ENCODE peak calls at places on chromosomes 13 and 19, in five cellular contexts. One of them, this sample, is unnamed.

GRCh38 chr13:28657784-28658538 is 969 bp upstream of the POMP start:
- DNase-seq in GM12878: peak
- DNase-seq in HCT116: no peak
- DNase-seq in K562: no peak
- DNase-seq in HepG2: no peak
- DNase-seq in this sample: no peak

GRCh38 chr13:50916701-50917184 is 7.2 kb downstream of the RNASEH2B start:
- DNase-seq in K562: no peak
- DNase-seq in HCT116: no peak
- DNase-seq in HepG2: no peak
- DNase-seq in GM12878: no peak
- DNase-seq in this sample: no peak

GRCh38 chr19:49512970-49513745 is 697 bp downstream of the FCGRT start:
- DNase-seq in GM12878: no peak
- DNase-seq in HCT116: no peak
- DNase-seq in HepG2: peak
- DNase-seq in K562: peak
- DNase-seq in this sample: no peak

GRCh38 chr19:13579388-13580060 is 73.2 kb upstream of the CACNA1A start:
- DNase-seq in HCT116: no peak
- DNase-seq in K562: peak
- DNase-seq in HepG2: no peak
- DNase-seq in GM12878: no peak
- DNase-seq in this sample: no peak

GRCh38 chr13:110338441-110339101 is 31.5 kb downstream of the COL4A2 start:
- DNase-seq in K562: no peak
- DNase-seq in HepG2: no peak
- DNase-seq in GM12878: no peak
- DNase-seq in HCT116: no peak
- DNase-seq in this sample: no peak

GRCh38 chr19:17329061-17329767 is 5.4 kb downstream of the ANO8 start:
- DNase-seq in HCT116: no peak
- DNase-seq in GM12878: no peak
- DNase-seq in K562: no peak
- DNase-seq in HepG2: no peak
- DNase-seq in this sample: no peak

GRCh38 chr19:3539743-3540118 is 757 bp downstream of the TEKTIP1 start:
- DNase-seq in HCT116: no peak
- DNase-seq in K562: no peak
- DNase-seq in HepG2: no peak
- DNase-seq in GM12878: no peak
- DNase-seq in this sample: no peak

GRCh38 chr13:43804461-43805070 is 17.8 kb upstream of the ENOX1 start:
- DNase-seq in HCT116: peak
- DNase-seq in K562: peak
- DNase-seq in HepG2: peak
- DNase-seq in GM12878: peak
- DNase-seq in this sample: no peak

GRCh38 chr19:43708716-43709115 is 7.2 kb upstream of the IRGC start:
- DNase-seq in GM12878: no peak
- DNase-seq in HepG2: no peak
- DNase-seq in K562: no peak
- DNase-seq in HCT116: no peak
- DNase-seq in this sample: no peak

GRCh38 chr13:106385669-106386068 is 149.8 kb downstream of the EFNB2 start:
- DNase-seq in K562: no peak
- DNase-seq in HCT116: no peak
- DNase-seq in HepG2: no peak
- DNase-seq in GM12878: no peak
- DNase-seq in this sample: no peak

GRCh38 chr19:45767881-45768643 is 990 bp downstream of the SIX5 start:
- DNase-seq in HepG2: peak
- DNase-seq in HCT116: no peak
- DNase-seq in K562: peak
- DNase-seq in GM12878: no peak
- DNase-seq in this sample: no peak

GRCh38 chr19:17296278-17296677 is 6.9 kb downstream of the ABHD8 start:
- DNase-seq in K562: no peak
- DNase-seq in HepG2: no peak
- DNase-seq in GM12878: no peak
- DNase-seq in HCT116: no peak
- DNase-seq in this sample: no peak

GRCh38 chr13:99046851-99047250 is 69.0 kb upstream of the DOCK9 start:
- DNase-seq in K562: no peak
- DNase-seq in GM12878: no peak
- DNase-seq in HepG2: no peak
- DNase-seq in HCT116: no peak
- DNase-seq in this sample: no peak

GRCh38 chr19:47509973-47510372 is 4.9 kb downstream of the NAPA start:
- DNase-seq in HCT116: no peak
- DNase-seq in HepG2: no peak
- DNase-seq in GM12878: no peak
- DNase-seq in K562: no peak
- DNase-seq in this sample: no peak

GRCh38 chr13:23701646-23702045 is 131.4 kb downstream of the TNFRSF19 start:
- DNase-seq in K562: no peak
- DNase-seq in HCT116: no peak
- DNase-seq in GM12878: no peak
- DNase-seq in HepG2: no peak
- DNase-seq in this sample: no peak

GRCh38 chr13:61002686-61003085 is 413.0 kb downstream of the PCDH20 start:
- DNase-seq in K562: no peak
- DNase-seq in GM12878: no peak
- DNase-seq in HCT116: no peak
- DNase-seq in HepG2: no peak
- DNase-seq in this sample: no peak

GRCh38 chr19:17576758-17577532 is 21.5 kb downstream of the COLGALT1 start:
- DNase-seq in GM12878: no peak
- DNase-seq in HCT116: peak
- DNase-seq in K562: peak
- DNase-seq in HepG2: no peak
- DNase-seq in this sample: peak

GRCh38 chr19:46762245-46762890 is 16.1 kb upstream of the STRN4 start:
- DNase-seq in HepG2: no peak
- DNase-seq in K562: no peak
- DNase-seq in HCT116: no peak
- DNase-seq in GM12878: no peak
- DNase-seq in this sample: no peak

GRCh38 chr13:113660066-113660465 is 2.1 kb upstream of the ATP4B start:
- DNase-seq in HepG2: no peak
- DNase-seq in K562: no peak
- DNase-seq in HCT116: no peak
- DNase-seq in GM12878: no peak
- DNase-seq in this sample: no peak

GRCh38 chr13:43544011-43544410 is 242.8 kb downstream of the ENOX1 start:
- DNase-seq in HepG2: no peak
- DNase-seq in GM12878: no peak
- DNase-seq in K562: no peak
- DNase-seq in HCT116: no peak
- DNase-seq in this sample: no peak

GRCh38 chr19:28999733-29000433 is 213.1 kb downstream of the UQCRFS1 start:
- DNase-seq in HCT116: no peak
- DNase-seq in K562: no peak
- DNase-seq in HepG2: no peak
- DNase-seq in GM12878: no peak
- DNase-seq in this sample: no peak

GRCh38 chr13:46006688-46007452 is 45.7 kb downstream of the ZC3H13 start:
- DNase-seq in HepG2: no peak
- DNase-seq in K562: no peak
- DNase-seq in GM12878: no peak
- DNase-seq in HCT116: no peak
- DNase-seq in this sample: no peak

GRCh38 chr19:49931293-49932040 is 2.2 kb upstream of the NUP62 start:
- DNase-seq in HCT116: no peak
- DNase-seq in K562: no peak
- DNase-seq in HepG2: no peak
- DNase-seq in GM12878: no peak
- DNase-seq in this sample: no peak

GRCh38 chr19:246551-246950 is 44.7 kb downstream of the PLPP2 start:
- DNase-seq in K562: no peak
- DNase-seq in HepG2: no peak
- DNase-seq in HCT116: no peak
- DNase-seq in GM12878: no peak
- DNase-seq in this sample: no peak

GRCh38 chr19:15303105-15303780 is 29.1 kb downstream of the BRD4 start:
- DNase-seq in K562: no peak
- DNase-seq in HCT116: no peak
- DNase-seq in GM12878: no peak
- DNase-seq in HepG2: no peak
- DNase-seq in this sample: no peak

GRCh38 chr19:10872551-10873107 is 1.3 kb downstream of the CARM1 start:
- DNase-seq in GM12878: no peak
- DNase-seq in HCT116: no peak
- DNase-seq in HepG2: no peak
- DNase-seq in K562: no peak
- DNase-seq in this sample: no peak

GRCh38 chr13:28558126-28558525 is 63.2 kb upstream of the FLT1 start:
- DNase-seq in GM12878: no peak
- DNase-seq in HCT116: no peak
- DNase-seq in K562: no peak
- DNase-seq in HepG2: no peak
- DNase-seq in this sample: no peak

GRCh38 chr13:30404207-30404606 is 18.1 kb upstream of the UBE2L5 start:
- DNase-seq in HCT116: no peak
- DNase-seq in HepG2: no peak
- DNase-seq in GM12878: no peak
- DNase-seq in K562: no peak
- DNase-seq in this sample: no peak
- TF ChIP-seq ZNF274 in HCT116: no peak
- TF ChIP-seq ZNF274 in HepG2: no peak
- TF ChIP-seq ZNF274 in GM12878: no peak
- TF ChIP-seq ZNF274 in K562: no peak
- TF ChIP-seq ZNF274 in this sample: no peak

GRCh38 chr19:55116232-55117062 is 990 bp downstream of the PPP1R12C start:
- DNase-seq in GM12878: no peak
- DNase-seq in HepG2: peak
- DNase-seq in HCT116: no peak
- DNase-seq in K562: peak
- DNase-seq in this sample: no peak
- TF ChIP-seq ZNF274 in GM12878: no peak
- TF ChIP-seq ZNF274 in HepG2: no peak
- TF ChIP-seq ZNF274 in HCT116: no peak
- TF ChIP-seq ZNF274 in K562: no peak
- TF ChIP-seq ZNF274 in this sample: no peak

GRCh38 chr13:47005761-47006414 is 109.0 kb upstream of the HTR2A start:
- DNase-seq in HCT116: no peak
- DNase-seq in K562: no peak
- DNase-seq in HepG2: no peak
- DNase-seq in GM12878: no peak
- DNase-seq in this sample: no peak

GRCh38 chr13:47004552-47004951 is 107.7 kb upstream of the HTR2A start:
- DNase-seq in HepG2: no peak
- DNase-seq in GM12878: no peak
- DNase-seq in K562: no peak
- DNase-seq in HCT116: no peak
- DNase-seq in this sample: no peak

GRCh38 chr13:47004022-47004421 is 107.2 kb upstream of the HTR2A start:
- DNase-seq in GM12878: no peak
- DNase-seq in HCT116: no peak
- DNase-seq in K562: no peak
- DNase-seq in HepG2: no peak
- DNase-seq in this sample: no peak

DNA sequence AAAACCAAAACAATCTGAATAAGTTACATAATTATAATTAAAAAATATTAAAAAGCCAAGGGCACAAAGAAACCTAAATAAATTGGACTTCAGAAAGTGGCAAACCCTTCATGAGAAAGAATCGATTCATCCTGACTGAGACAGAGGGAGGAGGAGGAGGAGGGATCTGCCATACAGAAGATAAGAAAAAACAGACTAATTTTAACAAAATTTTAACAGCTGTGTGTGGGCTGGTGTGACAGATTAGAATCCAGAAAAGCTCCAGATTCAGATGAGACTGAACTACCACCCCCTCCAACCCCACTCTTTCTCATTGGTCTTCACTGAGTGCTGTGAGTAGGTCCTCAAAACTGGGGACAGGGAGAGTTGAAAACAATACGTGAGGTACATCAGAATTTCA is 111.5 kb upstream of the HTR2A start:
- DNase-seq in HCT116: no peak
- DNase-seq in HepG2: no peak
- DNase-seq in K562: peak
- DNase-seq in GM12878: no peak
- DNase-seq in this sample: no peak
- TF ChIP-seq ZNF274 in HCT116: no peak
- TF ChIP-seq ZNF274 in HepG2: no peak
- TF ChIP-seq ZNF274 in K562: no peak
- TF ChIP-seq ZNF274 in GM12878: no peak
- TF ChIP-seq ZNF274 in this sample: no peak

GRCh38 chr19:41883821-41884733 is 1.1 kb downstream of the ARHGEF1 start:
- DNase-seq in GM12878: peak
- DNase-seq in HCT116: peak
- DNase-seq in HepG2: peak
- DNase-seq in K562: peak
- DNase-seq in this sample: peak
- TF ChIP-seq ZNF274 in GM12878: no peak
- TF ChIP-seq ZNF274 in HCT116: no peak
- TF ChIP-seq ZNF274 in HepG2: no peak
- TF ChIP-seq ZNF274 in K562: no peak
- TF ChIP-seq ZNF274 in this sample: no peak

DNA sequence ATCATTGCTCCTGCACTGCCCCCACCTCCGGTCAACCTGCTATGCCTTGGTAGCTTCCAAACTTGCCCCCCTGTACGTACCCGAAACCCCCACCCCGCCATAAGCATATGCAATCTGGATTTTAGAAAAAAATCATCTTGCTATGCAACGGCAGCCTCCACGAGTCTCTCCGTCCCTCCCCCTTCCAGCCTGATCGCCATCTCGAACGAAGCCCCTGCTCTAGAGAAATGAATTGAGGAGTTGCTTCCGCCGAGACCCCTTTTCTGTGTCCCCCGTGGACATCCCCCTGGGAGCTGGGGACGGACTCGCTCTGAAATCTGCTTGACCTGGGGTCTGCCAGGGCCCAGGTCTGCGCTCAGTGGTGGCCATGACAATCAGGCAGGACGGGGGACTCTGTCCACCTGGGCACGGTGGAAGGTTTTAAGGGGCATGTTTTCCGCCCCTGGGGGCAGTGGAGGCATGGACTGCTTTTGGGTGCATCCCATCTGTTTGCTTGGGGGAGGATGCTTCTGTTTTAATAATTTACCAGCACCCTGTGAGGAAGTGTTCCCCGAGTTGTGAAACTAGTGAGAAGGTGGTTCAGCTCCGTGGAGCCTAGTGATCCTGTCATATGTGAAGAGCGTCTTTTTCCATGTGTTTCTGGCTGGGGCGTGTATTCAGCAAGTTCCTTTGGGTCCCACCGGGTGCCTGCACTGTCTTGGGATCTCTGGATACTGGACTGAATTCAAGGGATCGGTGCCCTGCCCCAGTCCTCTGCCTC is 1.0 kb downstream of the KDM4B start:
- DNase-seq in GM12878: peak
- DNase-seq in K562: no peak
- DNase-seq in HepG2: no peak
- DNase-seq in HCT116: no peak
- DNase-seq in this sample: no peak
- TF ChIP-seq ZNF274 in GM12878: no peak
- TF ChIP-seq ZNF274 in K562: no peak
- TF ChIP-seq ZNF274 in HepG2: no peak
- TF ChIP-seq ZNF274 in HCT116: no peak
- TF ChIP-seq ZNF274 in this sample: no peak